ENCODE peak calls at places on chromosomes 16 and 17, in six cellular contexts. One of them, this sample, is unnamed.

GRCh38 chr17:27578718-27579085 is 52.3 kb upstream of the LGALS9 start:
- DNase-seq in activated CD4-positive, alpha-beta T cell treated with anti-CD3 and anti-CD28 coated beads, Interleukin-2, amount 50 U/mL, for 1 hour: no peak
- DNase-seq in neural crest cell: no peak
- DNase-seq in activated T-helper 1 cell treated with Interleukin-2 at 50 U/mL for 16 hours: no peak
- DNase-seq in amniotic stem cell: no peak
- DNase-seq in hepatic stellate cell: no peak
- DNase-seq in this sample: peak

GRCh38 chr16:24853830-24854229 is 8.1 kb downstream of the SLC5A11 start:
- DNase-seq in neural crest cell: no peak
- DNase-seq in amniotic stem cell: no peak
- DNase-seq in activated CD4-positive, alpha-beta T cell treated with anti-CD3 and anti-CD28 coated beads, Interleukin-2, amount 50 U/mL, for 1 hour: no peak
- DNase-seq in activated T-helper 1 cell treated with Interleukin-2 at 50 U/mL for 16 hours: no peak
- DNase-seq in hepatic stellate cell: no peak
- DNase-seq in this sample: no peak

GRCh38 chr16:54374136-54374535 is 87.5 kb upstream of the IRX3 start:
- DNase-seq in amniotic stem cell: no peak
- DNase-seq in hepatic stellate cell: no peak
- DNase-seq in activated CD4-positive, alpha-beta T cell treated with anti-CD3 and anti-CD28 coated beads, Interleukin-2, amount 50 U/mL, for 1 hour: no peak
- DNase-seq in activated T-helper 1 cell treated with Interleukin-2 at 50 U/mL for 16 hours: no peak
- DNase-seq in neural crest cell: no peak
- DNase-seq in this sample: no peak

GRCh38 chr17:60395508-60396065 is 3.7 kb upstream of the USP32 start:
- DNase-seq in activated T-helper 1 cell treated with Interleukin-2 at 50 U/mL for 16 hours: no peak
- DNase-seq in amniotic stem cell: no peak
- DNase-seq in activated CD4-positive, alpha-beta T cell treated with anti-CD3 and anti-CD28 coated beads, Interleukin-2, amount 50 U/mL, for 1 hour: no peak
- DNase-seq in hepatic stellate cell: no peak
- DNase-seq in neural crest cell: no peak
- DNase-seq in this sample: no peak

GRCh38 chr17:29177871-29178749 is 2.1 kb downstream of the MYO18A start:
- DNase-seq in amniotic stem cell: no peak
- DNase-seq in neural crest cell: no peak
- DNase-seq in hepatic stellate cell: no peak
- DNase-seq in activated T-helper 1 cell treated with Interleukin-2 at 50 U/mL for 16 hours: no peak
- DNase-seq in activated CD4-positive, alpha-beta T cell treated with anti-CD3 and anti-CD28 coated beads, Interleukin-2, amount 50 U/mL, for 1 hour: no peak
- DNase-seq in this sample: no peak

GRCh38 chr16:75203106-75203505 is 3.9 kb downstream of the CTRB2 start:
- DNase-seq in neural crest cell: no peak
- DNase-seq in amniotic stem cell: no peak
- DNase-seq in hepatic stellate cell: no peak
- DNase-seq in activated CD4-positive, alpha-beta T cell treated with anti-CD3 and anti-CD28 coated beads, Interleukin-2, amount 50 U/mL, for 1 hour: no peak
- DNase-seq in activated T-helper 1 cell treated with Interleukin-2 at 50 U/mL for 16 hours: no peak
- DNase-seq in this sample: no peak

GRCh38 chr17:74042744-74043486 is 160.6 kb upstream of the RPL38 start:
- DNase-seq in activated T-helper 1 cell treated with Interleukin-2 at 50 U/mL for 16 hours: no peak
- DNase-seq in amniotic stem cell: no peak
- DNase-seq in hepatic stellate cell: peak
- DNase-seq in neural crest cell: no peak
- DNase-seq in activated CD4-positive, alpha-beta T cell treated with anti-CD3 and anti-CD28 coated beads, Interleukin-2, amount 50 U/mL, for 1 hour: no peak
- DNase-seq in this sample: peak

GRCh38 chr16:2238396-2239230 is 2.4 kb downstream of the DNASE1L2 start:
- DNase-seq in activated CD4-positive, alpha-beta T cell treated with anti-CD3 and anti-CD28 coated beads, Interleukin-2, amount 50 U/mL, for 1 hour: no peak
- DNase-seq in hepatic stellate cell: no peak
- DNase-seq in neural crest cell: no peak
- DNase-seq in activated T-helper 1 cell treated with Interleukin-2 at 50 U/mL for 16 hours: no peak
- DNase-seq in amniotic stem cell: no peak
- DNase-seq in this sample: no peak

GRCh38 chr16:27539120-27539519 is 10.6 kb downstream of the GTF3C1 start:
- DNase-seq in activated CD4-positive, alpha-beta T cell treated with anti-CD3 and anti-CD28 coated beads, Interleukin-2, amount 50 U/mL, for 1 hour: no peak
- DNase-seq in activated T-helper 1 cell treated with Interleukin-2 at 50 U/mL for 16 hours: no peak
- DNase-seq in hepatic stellate cell: no peak
- DNase-seq in neural crest cell: no peak
- DNase-seq in amniotic stem cell: no peak
- DNase-seq in this sample: no peak

GRCh38 chr16:57935904-57936303 is 35.0 kb downstream of the CNGB1 start:
- DNase-seq in activated T-helper 1 cell treated with Interleukin-2 at 50 U/mL for 16 hours: no peak
- DNase-seq in neural crest cell: no peak
- DNase-seq in hepatic stellate cell: no peak
- DNase-seq in amniotic stem cell: no peak
- DNase-seq in activated CD4-positive, alpha-beta T cell treated with anti-CD3 and anti-CD28 coated beads, Interleukin-2, amount 50 U/mL, for 1 hour: no peak
- DNase-seq in this sample: no peak

GRCh38 chr16:30949655-30950515 is 1.0 kb downstream of the ORAI3 start:
- DNase-seq in neural crest cell: no peak
- DNase-seq in activated CD4-positive, alpha-beta T cell treated with anti-CD3 and anti-CD28 coated beads, Interleukin-2, amount 50 U/mL, for 1 hour: peak
- DNase-seq in hepatic stellate cell: peak
- DNase-seq in activated T-helper 1 cell treated with Interleukin-2 at 50 U/mL for 16 hours: no peak
- DNase-seq in amniotic stem cell: no peak
- DNase-seq in this sample: peak

GRCh38 chr17:2102931-2103398 is 48.1 kb downstream of the HIC1 start:
- DNase-seq in neural crest cell: no peak
- DNase-seq in activated CD4-positive, alpha-beta T cell treated with anti-CD3 and anti-CD28 coated beads, Interleukin-2, amount 50 U/mL, for 1 hour: no peak
- DNase-seq in amniotic stem cell: peak
- DNase-seq in hepatic stellate cell: no peak
- DNase-seq in activated T-helper 1 cell treated with Interleukin-2 at 50 U/mL for 16 hours: no peak
- DNase-seq in this sample: no peak

GRCh38 chr17:3512512-3513171 is 36.8 kb downstream of the ASPA start:
- DNase-seq in activated CD4-positive, alpha-beta T cell treated with anti-CD3 and anti-CD28 coated beads, Interleukin-2, amount 50 U/mL, for 1 hour: no peak
- DNase-seq in neural crest cell: peak
- DNase-seq in activated T-helper 1 cell treated with Interleukin-2 at 50 U/mL for 16 hours: no peak
- DNase-seq in amniotic stem cell: no peak
- DNase-seq in hepatic stellate cell: no peak
- DNase-seq in this sample: no peak

GRCh38 chr16:18050777-18051176 is 285.8 kb downstream of the NPIPA8 start:
- DNase-seq in amniotic stem cell: no peak
- DNase-seq in neural crest cell: no peak
- DNase-seq in hepatic stellate cell: no peak
- DNase-seq in activated CD4-positive, alpha-beta T cell treated with anti-CD3 and anti-CD28 coated beads, Interleukin-2, amount 50 U/mL, for 1 hour: no peak
- DNase-seq in activated T-helper 1 cell treated with Interleukin-2 at 50 U/mL for 16 hours: no peak
- DNase-seq in this sample: no peak